ENCODE peak calls at places on chromosomes 6 and 20, in seven cellular contexts. One of them, this sample, is unnamed.

GRCh38 chr20:32636278-32636677 is 37.5 kb downstream of the C20orf203 start:
- DNase-seq in tibial artery: no peak
- DNase-seq in cardiac muscle cell: peak
- DNase-seq in neural progenitor cell: no peak
- DNase-seq in colonic mucosa: no peak
- DNase-seq in thoracic aorta: no peak
- DNase-seq in uterus: no peak
- DNase-seq in this sample: no peak

GRCh38 chr20:34582911-34583310 is 24.4 kb downstream of the MAP1LC3A start:
- DNase-seq in cardiac muscle cell: no peak
- DNase-seq in uterus: no peak
- DNase-seq in thoracic aorta: no peak
- DNase-seq in neural progenitor cell: no peak
- DNase-seq in colonic mucosa: no peak
- DNase-seq in tibial artery: no peak
- DNase-seq in this sample: no peak

GRCh38 chr6:157712585-157713295 is 110.3 kb upstream of the SNX9 start:
- DNase-seq in tibial artery: no peak
- DNase-seq in cardiac muscle cell: no peak
- DNase-seq in uterus: no peak
- DNase-seq in colonic mucosa: no peak
- DNase-seq in neural progenitor cell: no peak
- DNase-seq in thoracic aorta: no peak
- DNase-seq in this sample: no peak

GRCh38 chr6:170429457-170429856 is 122.9 kb downstream of the FAM120B start:
- DNase-seq in thoracic aorta: no peak
- DNase-seq in neural progenitor cell: no peak
- DNase-seq in tibial artery: no peak
- DNase-seq in cardiac muscle cell: peak
- DNase-seq in uterus: no peak
- DNase-seq in colonic mucosa: no peak
- DNase-seq in this sample: no peak

GRCh38 chr20:8790442-8791074 is 278.3 kb upstream of the PLCB4 start:
- DNase-seq in thoracic aorta: no peak
- DNase-seq in cardiac muscle cell: peak
- DNase-seq in neural progenitor cell: peak
- DNase-seq in tibial artery: no peak
- DNase-seq in uterus: no peak
- DNase-seq in colonic mucosa: peak
- DNase-seq in this sample: no peak

GRCh38 chr6:7671076-7671475 is 54.8 kb upstream of the BMP6 start:
- DNase-seq in colonic mucosa: no peak
- DNase-seq in tibial artery: no peak
- DNase-seq in neural progenitor cell: no peak
- DNase-seq in thoracic aorta: no peak
- DNase-seq in cardiac muscle cell: peak
- DNase-seq in uterus: no peak
- DNase-seq in this sample: no peak

GRCh38 chr20:48904566-48905321 is 16.8 kb upstream of the ARFGEF2 start:
- DNase-seq in tibial artery: peak
- DNase-seq in neural progenitor cell: peak
- DNase-seq in thoracic aorta: no peak
- DNase-seq in colonic mucosa: peak
- DNase-seq in uterus: peak
- DNase-seq in cardiac muscle cell: peak
- DNase-seq in this sample: no peak

GRCh38 chr6:2961971-2962370 is 9.4 kb downstream of the SERPINB6 start:
- DNase-seq in thoracic aorta: no peak
- DNase-seq in neural progenitor cell: no peak
- DNase-seq in uterus: no peak
- DNase-seq in cardiac muscle cell: no peak
- DNase-seq in colonic mucosa: peak
- DNase-seq in tibial artery: no peak
- DNase-seq in this sample: no peak

GRCh38 chr6:12170351-12171079 is 119.6 kb upstream of the EDN1 start:
- DNase-seq in neural progenitor cell: no peak
- DNase-seq in tibial artery: no peak
- DNase-seq in cardiac muscle cell: no peak
- DNase-seq in thoracic aorta: no peak
- DNase-seq in uterus: no peak
- DNase-seq in colonic mucosa: no peak
- DNase-seq in this sample: no peak

GRCh38 chr20:47857994-47858557 is 72.8 kb upstream of the SULF2 start:
- DNase-seq in neural progenitor cell: no peak
- DNase-seq in cardiac muscle cell: peak
- DNase-seq in tibial artery: no peak
- DNase-seq in uterus: peak
- DNase-seq in thoracic aorta: peak
- DNase-seq in colonic mucosa: no peak
- DNase-seq in this sample: no peak

GRCh38 chr6:142356271-142356938 is 54.6 kb downstream of the ADGRG6 start:
- DNase-seq in tibial artery: no peak
- DNase-seq in cardiac muscle cell: peak
- DNase-seq in uterus: no peak
- DNase-seq in neural progenitor cell: no peak
- DNase-seq in colonic mucosa: no peak
- DNase-seq in thoracic aorta: no peak
- DNase-seq in this sample: no peak

GRCh38 chr6:3585320-3585935 is 128.6 kb upstream of the SLC22A23 start:
- DNase-seq in uterus: no peak
- DNase-seq in neural progenitor cell: no peak
- DNase-seq in tibial artery: no peak
- DNase-seq in colonic mucosa: no peak
- DNase-seq in thoracic aorta: no peak
- DNase-seq in cardiac muscle cell: peak
- DNase-seq in this sample: no peak

GRCh38 chr6:159801935-159802334 is 1.9 kb downstream of the PNLDC1 start:
- DNase-seq in thoracic aorta: no peak
- DNase-seq in cardiac muscle cell: peak
- DNase-seq in tibial artery: no peak
- DNase-seq in neural progenitor cell: no peak
- DNase-seq in colonic mucosa: no peak
- DNase-seq in uterus: no peak
- DNase-seq in this sample: no peak

GRCh38 chr6:87281426-87281825 is 41.0 kb upstream of the SMIM8 start:
- DNase-seq in tibial artery: no peak
- DNase-seq in uterus: no peak
- DNase-seq in cardiac muscle cell: peak
- DNase-seq in neural progenitor cell: peak
- DNase-seq in thoracic aorta: no peak
- DNase-seq in colonic mucosa: no peak
- DNase-seq in this sample: no peak

GRCh38 chr6:24882835-24883555 is 52.8 kb downstream of the RIPOR2 start:
- DNase-seq in tibial artery: no peak
- DNase-seq in cardiac muscle cell: no peak
- DNase-seq in uterus: no peak
- DNase-seq in thoracic aorta: no peak
- DNase-seq in neural progenitor cell: no peak
- DNase-seq in colonic mucosa: no peak
- DNase-seq in this sample: no peak

GRCh38 chr20:3815703-3816315 is 4.5 kb upstream of the AP5S1 start:
- DNase-seq in colonic mucosa: no peak
- DNase-seq in cardiac muscle cell: no peak
- DNase-seq in thoracic aorta: no peak
- DNase-seq in uterus: no peak
- DNase-seq in tibial artery: no peak
- DNase-seq in neural progenitor cell: no peak
- DNase-seq in this sample: no peak

GRCh38 chr6:137873273-137873762 is 6.3 kb downstream of the TNFAIP3 start:
- DNase-seq in cardiac muscle cell: peak
- DNase-seq in colonic mucosa: peak
- DNase-seq in uterus: peak
- DNase-seq in tibial artery: peak
- DNase-seq in neural progenitor cell: no peak
- DNase-seq in thoracic aorta: peak
- DNase-seq in this sample: peak

GRCh38 chr6:41271901-41272395 is 14.5 kb downstream of the TREM1 start:
- DNase-seq in colonic mucosa: no peak
- DNase-seq in cardiac muscle cell: no peak
- DNase-seq in neural progenitor cell: no peak
- DNase-seq in thoracic aorta: no peak
- DNase-seq in tibial artery: peak
- DNase-seq in uterus: no peak
- DNase-seq in this sample: peak

GRCh38 chr6:148413321-148414094 is 70.9 kb downstream of the SASH1 start:
- DNase-seq in thoracic aorta: no peak
- DNase-seq in neural progenitor cell: no peak
- DNase-seq in colonic mucosa: no peak
- DNase-seq in tibial artery: no peak
- DNase-seq in uterus: no peak
- DNase-seq in cardiac muscle cell: no peak
- DNase-seq in this sample: no peak

GRCh38 chr6:143967861-143968498 is 40.1 kb downstream of the PLAGL1 start:
- DNase-seq in tibial artery: no peak
- DNase-seq in thoracic aorta: no peak
- DNase-seq in uterus: no peak
- DNase-seq in neural progenitor cell: no peak
- DNase-seq in cardiac muscle cell: peak
- DNase-seq in colonic mucosa: no peak
- DNase-seq in this sample: no peak

GRCh38 chr6:134680433-134680832 is 269.5 kb downstream of the ALDH8A1 start:
- DNase-seq in thoracic aorta: no peak
- DNase-seq in uterus: no peak
- DNase-seq in neural progenitor cell: no peak
- DNase-seq in tibial artery: no peak
- DNase-seq in cardiac muscle cell: no peak
- DNase-seq in colonic mucosa: no peak
- DNase-seq in this sample: no peak

GRCh38 chr6:136038531-136038930 is 187.0 kb downstream of the PDE7B start:
- DNase-seq in cardiac muscle cell: peak
- DNase-seq in tibial artery: no peak
- DNase-seq in neural progenitor cell: no peak
- DNase-seq in colonic mucosa: no peak
- DNase-seq in thoracic aorta: no peak
- DNase-seq in uterus: no peak
- DNase-seq in this sample: no peak

GRCh38 chr6:136036071-136036380 is 184.5 kb downstream of the PDE7B start:
- DNase-seq in colonic mucosa: no peak
- DNase-seq in neural progenitor cell: no peak
- DNase-seq in uterus: no peak
- DNase-seq in tibial artery: no peak
- DNase-seq in thoracic aorta: no peak
- DNase-seq in cardiac muscle cell: no peak
- DNase-seq in this sample: no peak

GRCh38 chr6:136036601-136037000 is 185.1 kb downstream of the PDE7B start:
- DNase-seq in uterus: no peak
- DNase-seq in thoracic aorta: no peak
- DNase-seq in tibial artery: no peak
- DNase-seq in cardiac muscle cell: peak
- DNase-seq in colonic mucosa: no peak
- DNase-seq in neural progenitor cell: no peak
- DNase-seq in this sample: no peak

GRCh38 chr6:136037885-136038460 is 186.5 kb downstream of the PDE7B start:
- DNase-seq in uterus: peak
- DNase-seq in tibial artery: no peak
- DNase-seq in neural progenitor cell: no peak
- DNase-seq in colonic mucosa: no peak
- DNase-seq in thoracic aorta: no peak
- DNase-seq in cardiac muscle cell: peak
- DNase-seq in this sample: no peak

DNA sequence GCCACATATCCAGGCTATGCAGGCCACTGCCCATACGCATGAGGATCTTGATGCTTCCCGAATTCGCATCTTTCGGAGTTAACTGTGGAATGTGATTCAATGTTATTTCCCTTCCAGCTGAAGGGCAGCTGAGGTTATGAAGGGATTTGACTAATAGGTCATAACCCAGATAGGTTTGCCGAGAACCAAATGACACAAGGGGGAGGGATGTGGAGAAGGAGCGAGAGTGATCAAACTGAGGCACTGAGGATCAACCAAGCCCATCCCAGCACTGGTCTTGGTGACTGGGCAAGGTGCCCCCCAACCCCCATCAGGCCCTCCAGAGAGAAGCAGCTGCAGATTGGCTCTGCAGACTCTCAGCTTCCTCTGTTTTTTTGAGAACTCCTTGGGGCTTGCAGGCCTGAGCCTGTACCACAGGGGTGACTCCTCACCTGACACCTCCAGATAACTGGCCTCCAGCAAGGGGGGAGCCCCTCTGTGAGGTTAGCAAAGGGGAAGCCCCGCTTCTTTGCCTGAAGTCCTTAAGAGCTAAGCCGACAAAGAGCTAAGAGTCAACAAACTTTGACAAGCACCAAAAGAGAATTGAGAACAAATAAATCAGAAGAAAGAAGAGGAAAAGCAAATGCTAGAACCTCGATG is 185.9 kb downstream of the PDE7B start:
- DNase-seq in uterus: peak
- DNase-seq in tibial artery: no peak
- DNase-seq in cardiac muscle cell: peak
- DNase-seq in thoracic aorta: no peak
- DNase-seq in neural progenitor cell: no peak
- DNase-seq in colonic mucosa: no peak
- DNase-seq in this sample: no peak
- H3K4me3 ChIP-seq in uterus: peak
- H3K4me3 ChIP-seq in tibial artery: no peak
- H3K4me3 ChIP-seq in cardiac muscle cell: no peak
- H3K4me3 ChIP-seq in thoracic aorta: peak
- H3K4me3 ChIP-seq in neural progenitor cell: no peak
- H3K4me3 ChIP-seq in colonic mucosa: no peak
- H3K4me3 ChIP-seq in this sample: no peak

DNA sequence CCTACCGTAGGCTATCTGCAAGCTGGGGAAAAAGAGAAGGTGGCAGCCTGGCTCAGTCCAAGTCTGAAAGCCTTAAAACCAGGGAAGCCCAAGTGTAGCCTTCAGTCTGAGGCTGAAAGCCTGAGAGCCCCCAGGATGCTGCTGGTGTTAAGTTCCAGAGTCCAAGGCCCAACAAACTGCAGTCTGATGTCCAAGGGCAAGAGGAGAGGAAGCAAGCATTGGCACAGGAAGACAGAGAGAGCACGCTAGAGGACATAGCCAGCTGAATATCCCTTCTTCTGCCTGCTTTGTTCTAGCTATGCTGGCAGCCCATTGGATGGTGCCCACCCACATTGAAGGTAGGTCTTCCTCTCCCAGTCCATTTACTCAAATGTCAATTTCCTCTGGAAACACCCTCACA is 12.1 kb upstream of the L3MBTL1 start:
- DNase-seq in cardiac muscle cell: no peak
- DNase-seq in uterus: no peak
- DNase-seq in thoracic aorta: no peak
- DNase-seq in colonic mucosa: no peak
- DNase-seq in tibial artery: no peak
- DNase-seq in neural progenitor cell: no peak
- DNase-seq in this sample: no peak
- TF ChIP-seq CTCF in cardiac muscle cell: no peak
- TF ChIP-seq CTCF in uterus: no peak
- TF ChIP-seq CTCF in thoracic aorta: no peak
- TF ChIP-seq CTCF in colonic mucosa: no peak
- TF ChIP-seq CTCF in tibial artery: no peak
- TF ChIP-seq CTCF in neural progenitor cell: no peak
- TF ChIP-seq CTCF in this sample: no peak

GRCh38 chr20:59933296-59933848 is at the start of gene SYCP2:
- DNase-seq in thoracic aorta: no peak
- DNase-seq in cardiac muscle cell: peak
- DNase-seq in colonic mucosa: peak
- DNase-seq in uterus: peak
- DNase-seq in tibial artery: peak
- DNase-seq in neural progenitor cell: no peak
- DNase-seq in this sample: no peak
- H3K27ac ChIP-seq in thoracic aorta: peak
- H3K27ac ChIP-seq in cardiac muscle cell: no peak
- H3K27ac ChIP-seq in colonic mucosa: peak
- H3K27ac ChIP-seq in uterus: peak
- H3K27ac ChIP-seq in tibial artery: peak
- H3K27ac ChIP-seq in neural progenitor cell: no peak
- H3K27ac ChIP-seq in this sample: peak

GRCh38 chr6:10882654-10883053 is 813 bp upstream of the GCM2 start:
- DNase-seq in colonic mucosa: no peak
- DNase-seq in thoracic aorta: no peak
- DNase-seq in uterus: no peak
- DNase-seq in neural progenitor cell: peak
- DNase-seq in cardiac muscle cell: peak
- DNase-seq in tibial artery: no peak
- DNase-seq in this sample: no peak
- H3K4me3 ChIP-seq in colonic mucosa: no peak
- H3K4me3 ChIP-seq in thoracic aorta: no peak
- H3K4me3 ChIP-seq in uterus: no peak
- H3K4me3 ChIP-seq in neural progenitor cell: peak
- H3K4me3 ChIP-seq in cardiac muscle cell: no peak
- H3K4me3 ChIP-seq in tibial artery: no peak
- H3K4me3 ChIP-seq in this sample: no peak

This sample was measured in tibial nerve.